ENCODE peak calls at places on chromosomes 7 and 10, in nine cellular contexts. One of them, this sample, is unnamed. For H3K4me1, the result is how much of the 10 kb centered on the place peaks cover.

GRCh38 chr7:48085433-48085791 is 3.7 kb upstream of the UPP1 start:
- DNase-seq in RWPE2: no peak
- DNase-seq in pancreas: no peak
- DNase-seq in left lung: no peak
- DNase-seq in heart left ventricle: no peak
- DNase-seq in uterus: no peak
- DNase-seq in upper lobe of right lung: no peak
- DNase-seq in breast epithelium: no peak
- DNase-seq in K562: no peak
- DNase-seq in this sample: no peak

GRCh38 chr7:149141893-149142292 is 5.4 kb upstream of the ZNF398 start:
- DNase-seq in pancreas: no peak
- DNase-seq in RWPE2: no peak
- DNase-seq in uterus: no peak
- DNase-seq in left lung: no peak
- DNase-seq in K562: peak
- DNase-seq in upper lobe of right lung: no peak
- DNase-seq in breast epithelium: no peak
- DNase-seq in heart left ventricle: no peak
- DNase-seq in this sample: no peak

GRCh38 chr10:78374331-78375028 is 340.8 kb downstream of the RPS24 start:
- DNase-seq in breast epithelium: no peak
- DNase-seq in upper lobe of right lung: no peak
- DNase-seq in heart left ventricle: no peak
- DNase-seq in left lung: no peak
- DNase-seq in pancreas: no peak
- DNase-seq in uterus: no peak
- DNase-seq in K562: no peak
- DNase-seq in RWPE2: no peak
- DNase-seq in this sample: no peak

GRCh38 chr7:93856319-93856718 is 34.2 kb downstream of the TFPI2 start:
- DNase-seq in heart left ventricle: no peak
- DNase-seq in uterus: no peak
- DNase-seq in K562: no peak
- DNase-seq in pancreas: no peak
- DNase-seq in upper lobe of right lung: no peak
- DNase-seq in breast epithelium: no peak
- DNase-seq in RWPE2: no peak
- DNase-seq in left lung: no peak
- DNase-seq in this sample: peak

GRCh38 chr7:57425969-57426628 is 23.9 kb upstream of the ZNF716 start:
- DNase-seq in RWPE2: no peak
- DNase-seq in left lung: no peak
- DNase-seq in breast epithelium: no peak
- DNase-seq in upper lobe of right lung: no peak
- DNase-seq in K562: peak
- DNase-seq in uterus: no peak
- DNase-seq in heart left ventricle: no peak
- DNase-seq in pancreas: no peak
- DNase-seq in this sample: no peak

GRCh38 chr7:5419523-5420107 is 4.0 kb downstream of the TNRC18 start:
- DNase-seq in upper lobe of right lung: peak
- DNase-seq in left lung: no peak
- DNase-seq in uterus: peak
- DNase-seq in heart left ventricle: no peak
- DNase-seq in pancreas: peak
- DNase-seq in K562: no peak
- DNase-seq in RWPE2: no peak
- DNase-seq in breast epithelium: no peak
- DNase-seq in this sample: no peak

GRCh38 chr7:115603416-115603815 is 427.1 kb downstream of the TFEC start:
- DNase-seq in breast epithelium: no peak
- DNase-seq in pancreas: no peak
- DNase-seq in K562: no peak
- DNase-seq in heart left ventricle: no peak
- DNase-seq in left lung: no peak
- DNase-seq in upper lobe of right lung: no peak
- DNase-seq in uterus: no peak
- DNase-seq in RWPE2: no peak
- DNase-seq in this sample: no peak

GRCh38 chr7:83413425-83413824 is 235.5 kb downstream of the SEMA3E start:
- DNase-seq in left lung: no peak
- DNase-seq in heart left ventricle: no peak
- DNase-seq in pancreas: no peak
- DNase-seq in upper lobe of right lung: no peak
- DNase-seq in RWPE2: no peak
- DNase-seq in breast epithelium: no peak
- DNase-seq in uterus: no peak
- DNase-seq in K562: no peak
- DNase-seq in this sample: no peak

GRCh38 chr7:43664681-43665080 is 64.6 kb downstream of the COA1 start:
- DNase-seq in RWPE2: no peak
- DNase-seq in upper lobe of right lung: no peak
- DNase-seq in heart left ventricle: no peak
- DNase-seq in left lung: no peak
- DNase-seq in pancreas: no peak
- DNase-seq in breast epithelium: no peak
- DNase-seq in K562: no peak
- DNase-seq in uterus: no peak
- DNase-seq in this sample: no peak

GRCh38 chr7:137934176-137934826 is 67.6 kb downstream of the CREB3L2 start:
- DNase-seq in K562: peak
- DNase-seq in RWPE2: no peak
- DNase-seq in pancreas: no peak
- DNase-seq in uterus: no peak
- DNase-seq in heart left ventricle: no peak
- DNase-seq in upper lobe of right lung: no peak
- DNase-seq in left lung: no peak
- DNase-seq in breast epithelium: no peak
- DNase-seq in this sample: peak

GRCh38 chr7:1459930-1460756 is 873 bp upstream of the MICALL2 start:
- DNase-seq in uterus: peak
- DNase-seq in breast epithelium: no peak
- DNase-seq in heart left ventricle: no peak
- DNase-seq in RWPE2: no peak
- DNase-seq in left lung: peak
- DNase-seq in pancreas: no peak
- DNase-seq in upper lobe of right lung: no peak
- DNase-seq in K562: peak
- DNase-seq in this sample: no peak

GRCh38 chr7:106231856-106232490 is 52.8 kb downstream of the NAMPT start:
- DNase-seq in pancreas: no peak
- DNase-seq in K562: no peak
- DNase-seq in RWPE2: no peak
- DNase-seq in heart left ventricle: no peak
- DNase-seq in left lung: no peak
- DNase-seq in upper lobe of right lung: no peak
- DNase-seq in uterus: no peak
- DNase-seq in breast epithelium: no peak
- DNase-seq in this sample: no peak

GRCh38 chr7:76514926-76515325 is 4.6 kb downstream of the UPK3B start:
- DNase-seq in K562: no peak
- DNase-seq in left lung: no peak
- DNase-seq in RWPE2: no peak
- DNase-seq in breast epithelium: no peak
- DNase-seq in upper lobe of right lung: no peak
- DNase-seq in heart left ventricle: peak
- DNase-seq in uterus: no peak
- DNase-seq in pancreas: no peak
- DNase-seq in this sample: no peak

GRCh38 chr7:76512941-76513816 is 2.8 kb downstream of the UPK3B start:
- DNase-seq in RWPE2: no peak
- DNase-seq in pancreas: no peak
- DNase-seq in upper lobe of right lung: no peak
- DNase-seq in heart left ventricle: peak
- DNase-seq in breast epithelium: no peak
- DNase-seq in left lung: no peak
- DNase-seq in uterus: no peak
- DNase-seq in K562: peak
- DNase-seq in this sample: no peak

GRCh38 chr7:76509931-76510877 is at the start of gene UPK3B:
- DNase-seq in upper lobe of right lung: peak
- DNase-seq in left lung: peak
- DNase-seq in breast epithelium: no peak
- DNase-seq in K562: no peak
- DNase-seq in heart left ventricle: no peak
- DNase-seq in pancreas: no peak
- DNase-seq in RWPE2: no peak
- DNase-seq in uterus: no peak
- DNase-seq in this sample: peak

GRCh38 chr7:76513817-76514799 is 3.8 kb downstream of the UPK3B start:
- DNase-seq in upper lobe of right lung: no peak
- DNase-seq in pancreas: no peak
- DNase-seq in RWPE2: no peak
- DNase-seq in heart left ventricle: peak
- DNase-seq in breast epithelium: no peak
- DNase-seq in K562: no peak
- DNase-seq in uterus: no peak
- DNase-seq in left lung: no peak
- DNase-seq in this sample: no peak

DNA sequence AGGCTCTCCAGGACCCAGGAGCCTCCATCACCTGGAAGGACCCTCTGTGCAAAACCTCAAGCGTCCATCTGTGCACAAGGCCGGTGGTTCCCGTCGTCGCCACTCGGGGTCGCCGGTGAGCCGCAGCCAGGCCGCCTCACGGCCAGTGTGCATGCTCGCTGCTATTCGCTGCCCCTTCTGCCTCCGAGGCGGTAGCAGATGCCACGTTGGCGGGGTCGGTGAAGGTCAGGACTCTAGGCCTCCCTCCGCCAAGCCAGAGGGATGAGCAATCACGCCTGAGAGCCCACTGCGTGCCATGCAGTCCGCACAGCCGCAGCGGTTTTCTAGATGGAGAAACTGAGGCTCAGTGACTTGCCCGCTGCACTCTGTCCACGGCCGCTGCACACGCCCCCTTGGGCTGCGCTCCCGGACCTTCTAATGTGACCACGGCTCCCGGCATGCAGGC is 5.7 kb downstream of the UPK3B start:
- DNase-seq in upper lobe of right lung: peak
- DNase-seq in left lung: peak
- DNase-seq in uterus: no peak
- DNase-seq in heart left ventricle: no peak
- DNase-seq in RWPE2: no peak
- DNase-seq in pancreas: no peak
- DNase-seq in K562: peak
- DNase-seq in breast epithelium: no peak
- DNase-seq in this sample: no peak
- TF ChIP-seq CTCF in upper lobe of right lung: peak
- TF ChIP-seq CTCF in left lung: peak
- TF ChIP-seq CTCF in uterus: no peak
- TF ChIP-seq CTCF in heart left ventricle: no peak
- TF ChIP-seq CTCF in RWPE2: peak
- TF ChIP-seq CTCF in pancreas: no peak
- TF ChIP-seq CTCF in K562: peak
- TF ChIP-seq CTCF in breast epithelium: no peak
- TF ChIP-seq CTCF in this sample: peak

DNA sequence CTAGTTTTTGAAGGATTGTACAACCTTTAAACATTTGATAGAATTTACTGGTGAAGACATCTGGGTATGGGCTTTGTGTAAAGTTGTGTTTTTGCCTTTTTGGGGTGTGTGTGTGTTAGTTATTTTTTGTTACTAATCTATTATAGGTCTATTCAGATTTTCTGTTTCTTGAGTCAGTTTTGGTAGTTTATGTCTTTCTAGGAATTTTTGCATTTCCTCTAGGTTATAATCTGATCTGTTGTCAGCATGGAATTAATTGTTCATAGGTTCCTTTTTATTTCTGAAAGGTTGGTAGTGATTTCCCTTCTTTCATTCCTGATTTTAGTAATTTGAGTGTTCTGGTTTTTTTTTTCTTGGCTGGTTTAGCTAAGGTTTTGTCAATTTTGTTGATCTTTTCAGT is 17.7 kb downstream of the SEPTIN7 start:
- DNase-seq in uterus: no peak
- DNase-seq in breast epithelium: no peak
- DNase-seq in upper lobe of right lung: no peak
- DNase-seq in RWPE2: no peak
- DNase-seq in heart left ventricle: no peak
- DNase-seq in K562: no peak
- DNase-seq in pancreas: no peak
- DNase-seq in left lung: no peak
- DNase-seq in this sample: no peak
- H3K4me1 ChIP-seq in uterus: under half
- H3K4me1 ChIP-seq in breast epithelium: under half
- H3K4me1 ChIP-seq in upper lobe of right lung: under half
- H3K4me1 ChIP-seq in RWPE2: under half
- H3K4me1 ChIP-seq in heart left ventricle: under half
- H3K4me1 ChIP-seq in K562: under half
- H3K4me1 ChIP-seq in pancreas: under half
- H3K4me1 ChIP-seq in left lung: under half
- H3K4me1 ChIP-seq in this sample: under half

GRCh38 chr10:33132626-33133025 is 174.6 kb upstream of the ITGB1 start:
- DNase-seq in left lung: no peak
- DNase-seq in breast epithelium: no peak
- DNase-seq in upper lobe of right lung: no peak
- DNase-seq in pancreas: no peak
- DNase-seq in K562: peak
- DNase-seq in RWPE2: no peak
- DNase-seq in heart left ventricle: no peak
- DNase-seq in uterus: no peak
- DNase-seq in this sample: no peak
- TF ChIP-seq CTCF in left lung: no peak
- TF ChIP-seq CTCF in breast epithelium: no peak
- TF ChIP-seq CTCF in upper lobe of right lung: no peak
- TF ChIP-seq CTCF in pancreas: no peak
- TF ChIP-seq CTCF in K562: peak
- TF ChIP-seq CTCF in RWPE2: no peak
- TF ChIP-seq CTCF in heart left ventricle: no peak
- TF ChIP-seq CTCF in uterus: no peak
- TF ChIP-seq CTCF in this sample: peak

DNA sequence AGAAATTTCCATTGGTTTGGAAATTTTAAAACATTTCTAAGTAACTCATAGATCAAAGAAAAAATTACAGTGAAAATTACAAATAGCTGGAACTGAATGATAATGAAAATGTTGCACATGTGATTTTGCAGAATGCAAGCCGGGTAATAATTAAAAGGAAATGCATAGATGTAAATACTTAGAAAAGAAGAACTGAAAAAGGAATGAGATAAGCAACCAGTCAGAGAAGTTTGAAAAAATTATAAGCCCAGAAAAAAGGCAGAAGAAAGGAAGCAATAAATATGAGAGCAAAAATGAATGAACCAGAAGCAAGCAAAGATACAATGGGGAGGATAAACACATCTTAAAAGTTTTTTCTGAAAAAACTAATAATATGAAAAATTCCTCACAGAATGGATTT is 3.2 kb upstream of the TMEM273 start:
- DNase-seq in RWPE2: no peak
- DNase-seq in uterus: no peak
- DNase-seq in breast epithelium: no peak
- DNase-seq in K562: no peak
- DNase-seq in pancreas: no peak
- DNase-seq in heart left ventricle: no peak
- DNase-seq in upper lobe of right lung: no peak
- DNase-seq in left lung: no peak
- DNase-seq in this sample: no peak
- H3K4me1 ChIP-seq in RWPE2: under half
- H3K4me1 ChIP-seq in uterus: under half
- H3K4me1 ChIP-seq in breast epithelium: under half
- H3K4me1 ChIP-seq in K562: under half
- H3K4me1 ChIP-seq in pancreas: under half
- H3K4me1 ChIP-seq in heart left ventricle: under half
- H3K4me1 ChIP-seq in upper lobe of right lung: under half
- H3K4me1 ChIP-seq in left lung: half or more
- H3K4me1 ChIP-seq in this sample: under half